ENCODE peak calls at places on chromosomes 6 and 20, in five cellular contexts. I, P, F, A and T are unnamed samples. For H3K9me3, the result is how much of the 10 kb centered on the place peaks cover.

GRCh38 chr6:146700078-146700686 is 101.4 kb downstream of the ADGB start:
- DNase-seq in I (peak), P (peak), F (peak), A (no peak), T (peak)

GRCh38 chr20:16576219-16576618 is 3.0 kb upstream of the KIF16B start:
- DNase-seq in I (no peak), P (no peak), F (no peak), A (no peak), T (no peak)

GRCh38 chr20:61115627-61116026 is 136.4 kb upstream of the CDH4 start:
- DNase-seq in I (no peak), P (no peak), F (no peak), A (no peak), T (no peak)

GRCh38 chr6:36848658-36849441 is 9.6 kb upstream of the CPNE5 start:
- DNase-seq in I (peak), P (no peak), F (no peak), A (no peak), T (peak)

GRCh38 chr20:33072362-33072761 is 7.1 kb upstream of the BPIFB4 start:
- DNase-seq in I (no peak), P (no peak), F (no peak), A (no peak), T (no peak)

GRCh38 chr6:22147983-22148797 is 148.6 kb downstream of the PRL start:
- DNase-seq in I (peak), P (peak), F (peak), A (no peak), T (no peak)

GRCh38 chr6:3749991-3750323 is 1.6 kb downstream of the PXDC1 start:
- DNase-seq in I (peak), P (peak), F (peak), A (no peak), T (peak)

GRCh38 chr20:50491926-50492634 is 18.1 kb upstream of the PTPN1 start:
- DNase-seq in I (peak), P (peak), F (peak), A (no peak), T (no peak)

GRCh38 chr6:42979523-42980177 is 669 bp upstream of the PEX6 start:
- DNase-seq in I (peak), P (peak), F (peak), A (no peak), T (peak)

GRCh38 chr6:116073765-116074450 is 13.2 kb upstream of the FRK start:
- DNase-seq in I (no peak), P (peak), F (peak), A (no peak), T (no peak)

GRCh38 chr6:39228992-39229767 is at the start of gene KCNK5:
- DNase-seq in I (peak), P (peak), F (peak), A (peak), T (peak)

GRCh38 chr20:54044156-54044555 is 26.2 kb downstream of the BCAS1 start:
- DNase-seq in I (no peak), P (peak), F (peak), A (no peak), T (no peak)

GRCh38 chr6:41935190-41935569 is 6.4 kb downstream of the CCND3 start:
- DNase-seq in I (no peak), P (no peak), F (no peak), A (no peak), T (no peak)

GRCh38 chr6:91713911-91714310 is 1127.0 kb upstream of the MAP3K7 start:
- DNase-seq in I (no peak), P (peak), F (peak), A (no peak), T (no peak)

GRCh38 chr20:13685623-13686022 is 46.9 kb upstream of the TASP1 start:
- DNase-seq in I (no peak), P (no peak), F (no peak), A (no peak), T (no peak)

GRCh38 chr6:109255946-109256628 is 126.2 kb downstream of the CD164 start:
- DNase-seq in I (peak), P (no peak), F (no peak), A (no peak), T (peak)

GRCh38 chr6:29834564-29835436 is 7.2 kb downstream of the HLA-G start:
- DNase-seq in I (peak), P (no peak), F (no peak), A (peak), T (no peak)

GRCh38 chr20:23606652-23607049 is 934 bp upstream of the CST9 start:
- DNase-seq in I (peak), P (peak), F (peak), A (peak), T (peak)

GRCh38 chr6:84657486-84657885 is 106.9 kb downstream of the TBX18 start:
- DNase-seq in I (no peak), P (peak), F (no peak), A (no peak), T (no peak)

GRCh38 chr6:146898069-146898887 is 299.5 kb downstream of the ADGB start:
- DNase-seq in I (no peak), P (no peak), F (no peak), A (no peak), T (no peak)

GRCh38 chr6:195861-196360 is 96.4 kb upstream of the DUSP22 start:
- DNase-seq in I (peak), P (peak), F (peak), A (peak), T (no peak)

GRCh38 chr6:8219352-8219943 is 117.1 kb upstream of the EEF1E1 start:
- DNase-seq in I (peak), P (peak), F (peak), A (no peak), T (peak)

GRCh38 chr6:36858407-36858981 is 16.1 kb downstream of the PPIL1 start:
- DNase-seq in I (no peak), P (peak), F (peak), A (peak), T (peak)

GRCh38 chr6:119145111-119145510 is 66.6 kb upstream of the FAM184A start:
- DNase-seq in I (no peak), P (no peak), F (no peak), A (no peak), T (no peak)

GRCh38 chr20:59147197-59147596 is 16.4 kb upstream of the ZNF831 start:
- DNase-seq in I (no peak), P (no peak), F (no peak), A (peak), T (no peak)

GRCh38 chr6:112413805-112414204 is 66.7 kb downstream of the RFPL4B start:
- DNase-seq in I (no peak), P (no peak), F (no peak), A (no peak), T (no peak)

GRCh38 chr6:109580519-109580918 is 97.5 kb upstream of the ZBTB24 start:
- DNase-seq in I (no peak), P (peak), F (peak), A (no peak), T (no peak)

GRCh38 chr6:70281923-70282902 is 20.7 kb downstream of the COL9A1 start:
- DNase-seq in I (no peak), P (no peak), F (no peak), A (no peak), T (no peak)

GRCh38 chr6:131199568-131200272 is 64.5 kb downstream of the AKAP7 start:
- DNase-seq in I (peak), P (peak), F (peak), A (peak), T (no peak)

GRCh38 chr6:71190809-71191208 is 97.8 kb upstream of the OGFRL1 start:
- DNase-seq in I (no peak), P (no peak), F (peak), A (no peak), T (no peak)

DNA sequence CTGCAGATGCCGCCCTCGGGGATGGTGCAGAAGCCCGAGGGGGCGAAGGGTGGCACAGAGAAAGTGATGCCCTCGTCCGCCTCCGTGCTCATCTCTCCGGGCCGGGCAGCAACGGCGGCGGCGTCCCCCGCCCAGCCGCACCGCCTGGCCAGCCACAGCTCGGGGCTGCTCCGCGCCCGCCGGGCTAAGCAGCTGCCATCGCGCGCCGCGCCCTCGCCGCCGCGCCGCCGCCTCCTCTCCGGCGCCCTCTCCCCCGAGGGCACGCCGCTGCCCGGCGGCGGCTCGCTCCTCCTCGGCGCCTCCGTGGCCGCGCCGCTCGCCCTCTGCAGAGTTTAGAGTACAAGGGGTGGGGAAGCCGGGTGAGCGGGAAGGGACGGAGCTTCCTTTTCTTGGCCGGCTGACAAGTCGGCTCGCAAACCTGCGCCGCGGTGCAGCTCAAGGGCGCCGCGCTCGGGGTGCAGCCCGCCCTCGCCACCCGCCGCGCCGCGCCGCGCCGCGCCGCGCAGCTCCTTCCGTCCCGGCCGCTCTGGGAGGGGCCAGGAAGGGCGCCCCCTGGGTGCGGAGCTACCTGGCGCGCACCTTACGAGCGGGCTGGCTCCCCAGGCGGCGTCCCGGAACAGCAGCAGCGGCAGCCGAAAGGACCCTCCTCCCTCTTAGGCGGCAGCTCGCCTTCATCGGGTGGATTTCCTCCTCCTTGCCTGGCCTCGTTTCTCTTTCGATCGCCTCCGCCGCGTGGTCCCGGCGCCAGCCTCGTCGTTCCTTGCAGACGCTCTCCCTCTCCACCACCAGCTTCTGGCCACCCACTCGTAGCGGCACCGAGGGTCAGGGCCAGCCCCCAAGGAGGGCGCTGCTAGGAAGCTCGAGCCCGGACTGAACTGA is at the start of gene MAP3K5:
- DNase-seq in I (peak), P (peak), F (peak), A (peak), T (peak)
- TF ChIP-seq CTCF in I (peak), P (peak), F (peak), A (peak), T (peak)

DNA sequence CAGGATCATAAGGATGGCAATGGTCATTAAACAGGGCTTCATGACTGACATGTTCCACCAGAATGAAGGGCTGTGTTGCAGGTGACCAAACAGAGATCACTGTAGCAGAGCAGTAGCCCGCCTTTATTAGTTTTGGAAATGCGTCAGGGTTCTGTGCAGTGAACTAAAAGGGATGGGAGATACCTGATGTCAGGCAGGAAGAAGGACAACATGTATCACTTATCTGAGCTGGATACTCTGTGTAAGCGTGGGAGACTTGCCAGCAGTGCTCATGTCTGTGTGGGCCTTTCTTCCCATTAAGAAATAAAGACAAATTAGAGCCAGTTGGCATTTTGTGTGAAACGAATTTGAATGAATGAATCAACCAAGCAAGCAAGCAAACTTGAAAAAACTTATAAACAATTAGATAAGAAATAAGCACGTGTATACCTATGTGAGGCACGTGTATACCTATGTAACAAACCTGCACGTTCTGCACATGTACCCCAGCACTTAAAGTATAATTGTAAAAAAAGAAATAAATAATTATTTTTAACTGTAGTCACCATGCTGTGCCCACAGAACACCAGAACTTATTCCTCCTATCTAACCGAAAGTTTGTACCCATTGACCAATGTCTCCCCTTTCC is at the start of gene DEFB116:
- DNase-seq in I (no peak), P (no peak), F (no peak), A (no peak), T (no peak)
- H3K9me3 ChIP-seq in I (under half), P (under half), F (under half), A (under half), T (under half)

GRCh38 chr20:44851545-44851944 is 34.0 kb upstream of the YWHAB start:
- DNase-seq in I (peak), P (no peak), F (no peak), A (no peak), T (peak)
- TF ChIP-seq CTCF in I (no peak), P (no peak), F (no peak), A (no peak), T (peak)

GRCh38 chr6:27442932-27443331 is 30.0 kb downstream of the ZNF184 start:
- DNase-seq in I (no peak), P (no peak), F (no peak), A (no peak), T (no peak)

GRCh38 chr6:27439371-27439770 is 33.5 kb downstream of the ZNF184 start:
- DNase-seq in I (no peak), P (no peak), F (no peak), A (no peak), T (no peak)

DNA sequence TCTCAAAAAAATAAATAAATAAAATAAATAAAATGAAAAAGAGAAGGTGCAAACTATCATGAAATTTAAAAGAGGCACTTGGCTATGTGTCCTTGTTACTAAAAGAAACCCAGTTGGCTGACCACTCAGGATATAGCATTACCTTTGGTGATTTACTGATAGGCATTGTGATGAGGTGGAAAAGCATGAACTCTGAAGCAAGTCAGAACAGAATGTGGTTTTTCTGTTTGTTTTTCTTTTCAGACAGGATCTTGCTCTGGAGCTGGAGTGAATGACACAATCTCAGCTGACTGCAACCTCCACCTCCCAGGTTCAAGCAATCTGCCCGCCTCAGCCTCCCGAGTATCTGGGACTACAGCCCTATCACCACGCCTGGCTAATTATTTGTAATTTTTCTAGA is 31.9 kb downstream of the ZNF184 start:
- DNase-seq in I (no peak), P (peak), F (peak), A (no peak), T (no peak)
- H3K9me3 ChIP-seq in I (under half), P (under half), F (under half), A (under half), T (under half)

GRCh38 chr6:7218586-7218985 is 94.4 kb downstream of the SSR1 start:
- DNase-seq in I (no peak), P (no peak), F (no peak), A (no peak), T (no peak)
- TF ChIP-seq CTCF in I (no peak), P (peak), F (no peak), A (no peak), T (no peak)